ENCODE peak calls at places on chromosome 6, in six cellular contexts. J is IMR-90, P is trophoblast cell, O is H1, W is neuronal stem cell, T is H9. L is an unnamed sample.

GRCh38 chr6:79269877-79270276 is 35.4 kb upstream of the HMGN3 start:
- DNase-seq in J (peak), P (peak), O (no peak), W (no peak), T (no peak), L (peak)

GRCh38 chr6:150541587-150541986 is 58.1 kb upstream of the PLEKHG1 start:
- DNase-seq in J (no peak), P (no peak), O (no peak), W (no peak), T (no peak), L (no peak)

GRCh38 chr6:43733471-43734293 is 36.3 kb upstream of the VEGFA start:
- DNase-seq in J (no peak), P (no peak), O (no peak), W (no peak), T (peak), L (no peak)

GRCh38 chr6:11460837-11461661 is 76.5 kb upstream of the TMEM170B start:
- DNase-seq in J (no peak), P (no peak), O (no peak), W (no peak), T (no peak), L (no peak)

GRCh38 chr6:100304575-100304974 is 160.1 kb downstream of the SIM1 start:
- DNase-seq in J (no peak), P (no peak), O (no peak), W (no peak), T (no peak), L (no peak)

GRCh38 chr6:158928068-158928467 is 71.9 kb downstream of the RSPH3 start:
- DNase-seq in J (no peak), P (no peak), O (no peak), W (no peak), T (no peak), L (no peak)

GRCh38 chr6:113776998-113777397 is 80.1 kb upstream of the MARCKS start:
- DNase-seq in J (peak), P (peak), O (no peak), W (peak), T (peak), L (peak)

GRCh38 chr6:128600397-128600951 is 80.1 kb upstream of the PTPRK start:
- DNase-seq in J (peak), P (no peak), O (no peak), W (peak), T (no peak), L (peak)

GRCh38 chr6:16533721-16534136 is 227.5 kb downstream of the ATXN1 start:
- DNase-seq in J (peak), P (no peak), O (no peak), W (no peak), T (no peak), L (no peak)

GRCh38 chr6:95404777-95405176 is 172.6 kb upstream of the MANEA start:
- DNase-seq in J (no peak), P (no peak), O (no peak), W (no peak), T (no peak), L (no peak)

GRCh38 chr6:29737707-29738630 is 14.7 kb downstream of the HLA-F start:
- DNase-seq in J (peak), P (peak), O (peak), W (peak), T (peak), L (peak)

GRCh38 chr6:110814488-110815259 is 595 bp downstream of the CDK19 start:
- DNase-seq in J (peak), P (peak), O (peak), W (peak), T (peak), L (peak)

GRCh38 chr6:17826301-17826700 is 119.6 kb upstream of the NUP153 start:
- DNase-seq in J (no peak), P (no peak), O (no peak), W (no peak), T (no peak), L (no peak)

GRCh38 chr6:131015192-131015591 is 47.9 kb downstream of the EPB41L2 start:
- DNase-seq in J (no peak), P (no peak), O (no peak), W (no peak), T (no peak), L (peak)

GRCh38 chr6:98203170-98203806 is 631.1 kb upstream of the POU3F2 start:
- DNase-seq in J (peak), P (peak), O (no peak), W (peak), T (no peak), L (peak)

GRCh38 chr6:36679043-36679821 is 718 bp downstream of the CDKN1A start:
- DNase-seq in J (peak), P (peak), O (peak), W (peak), T (no peak), L (peak)

GRCh38 chr6:143299253-143300166 is 151.0 kb downstream of the ADAT2 start:
- DNase-seq in J (no peak), P (no peak), O (no peak), W (no peak), T (no peak), L (no peak)

GRCh38 chr6:31718294-31718693 is 3.1 kb downstream of the LY6G6D start:
- DNase-seq in J (no peak), P (peak), O (no peak), W (no peak), T (peak), L (no peak)

DNA sequence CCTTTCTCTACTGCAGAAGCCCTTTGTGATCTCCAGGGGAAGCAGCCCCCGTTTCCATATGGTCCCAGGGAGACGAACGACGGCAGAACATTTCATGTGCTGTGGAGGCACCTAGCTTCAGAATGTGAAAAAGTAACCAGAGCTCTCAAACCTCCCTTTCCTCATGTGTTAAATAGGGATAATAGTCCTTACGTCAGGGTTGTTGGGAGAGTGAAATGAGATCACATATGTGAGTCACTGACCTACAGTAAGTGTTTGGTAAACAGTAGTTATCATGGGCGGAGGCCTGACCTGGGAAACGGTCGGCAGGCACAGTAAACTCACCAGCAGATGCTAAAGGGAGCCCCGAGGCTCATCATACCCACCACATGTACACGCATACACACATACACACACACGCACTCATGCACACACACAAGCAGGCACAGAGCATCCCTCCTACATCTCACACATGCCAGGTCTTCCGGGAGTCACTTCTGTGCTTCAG is 89.7 kb downstream of the LY86 start:
- DNase-seq in J (peak), P (peak), O (no peak), W (no peak), T (no peak), L (peak)
- H3K27ac ChIP-seq in J (no peak), P (peak), O (no peak), W (no peak), T (no peak), L (no peak)

GRCh38 chr6:137277971-137278602 is 58.9 kb upstream of the IFNGR1 start:
- DNase-seq in J (peak), P (peak), O (no peak), W (peak), T (peak), L (peak)
- H2BK120ac ChIP-seq in J (no peak), P (no peak), O (no peak), W (no peak), T (no peak), L (no peak)

GRCh38 chr6:63598001-63598250 is 25.6 kb downstream of the LOC128125822 start:
- DNase-seq in J (no peak), P (no peak), O (no peak), W (no peak), T (peak), L (no peak)

GRCh38 chr6:63599243-63599642 is 27.0 kb downstream of the LOC128125822 start:
- DNase-seq in J (no peak), P (no peak), O (no peak), W (no peak), T (no peak), L (no peak)

GRCh38 chr6:63598251-63599036 is 26.2 kb downstream of the LOC128125822 start:
- DNase-seq in J (peak), P (peak), O (peak), W (peak), T (peak), L (peak)

DNA sequence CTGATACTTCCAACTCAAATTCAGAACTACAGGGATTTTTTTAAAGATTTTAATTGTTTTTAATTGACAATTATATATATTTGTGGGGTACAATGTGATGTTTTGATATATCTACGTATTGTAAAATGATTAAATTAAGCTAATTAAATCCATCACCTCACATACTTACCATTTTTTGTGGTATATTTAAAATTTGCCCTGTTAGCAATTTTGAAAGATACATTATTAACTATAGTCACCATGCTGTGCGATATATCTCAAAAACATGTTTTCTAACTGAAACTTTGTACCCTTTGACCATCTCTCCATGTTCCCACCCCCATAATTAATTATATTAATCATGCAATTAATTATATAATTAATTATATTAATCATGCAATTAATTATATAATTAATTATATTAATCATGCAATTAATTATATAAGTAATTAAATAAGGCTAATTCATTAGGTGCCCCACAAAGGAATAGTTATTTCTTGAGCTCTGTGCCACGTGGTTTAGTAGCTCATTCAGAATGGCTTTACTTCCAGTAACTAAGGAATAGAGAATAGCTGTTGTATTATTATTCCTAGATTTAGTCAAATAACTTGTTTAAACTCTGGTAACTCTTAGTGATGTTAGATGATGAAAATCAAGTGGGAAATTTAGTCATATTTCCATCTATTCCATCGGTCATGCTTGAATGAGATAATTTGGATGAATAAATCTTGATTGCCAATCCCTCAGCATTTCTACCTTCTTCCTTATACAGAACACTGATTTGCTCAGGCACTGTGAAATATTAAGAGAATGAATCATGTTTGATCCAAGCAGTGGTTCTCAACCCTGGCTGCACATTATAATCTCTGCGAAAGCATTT is 25.1 kb downstream of the LOC128125822 start:
- DNase-seq in J (no peak), P (no peak), O (no peak), W (no peak), T (no peak), L (no peak)
- H2AFZ ChIP-seq in J (peak), P (no peak), O (peak), W (peak), T (peak), L (no peak)

DNA sequence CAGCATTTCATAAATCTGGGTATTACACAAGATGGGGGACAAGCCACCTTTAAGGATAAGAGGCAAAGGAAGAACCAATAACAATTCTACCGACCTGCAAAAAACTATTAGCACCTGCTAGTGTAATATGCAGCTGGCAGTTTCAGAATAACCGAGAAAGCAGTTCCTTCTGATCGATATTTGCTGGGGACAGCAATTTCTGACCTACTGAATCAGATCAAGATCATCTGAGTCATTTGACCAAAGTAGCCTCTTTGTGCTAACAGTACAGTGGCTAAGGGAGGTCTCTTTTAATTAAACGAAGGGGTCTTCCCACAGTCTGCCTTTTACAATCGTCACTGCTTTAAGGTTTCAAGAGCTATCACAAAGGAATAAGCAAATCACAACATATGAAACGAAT is 318.9 kb downstream of the BTBD9 start:
- DNase-seq in J (no peak), P (no peak), O (no peak), W (no peak), T (no peak), L (no peak)
- H3K27ac ChIP-seq in J (no peak), P (no peak), O (no peak), W (no peak), T (no peak), L (no peak)

GRCh38 chr6:161271343-161272019 is 2.4 kb downstream of the AGPAT4 start:
- DNase-seq in J (no peak), P (no peak), O (no peak), W (no peak), T (no peak), L (peak)

GRCh38 chr6:161274488-161274858 is 612 bp upstream of the AGPAT4 start:
- DNase-seq in J (no peak), P (no peak), O (no peak), W (no peak), T (no peak), L (no peak)

GRCh38 chr6:161272600-161273355 is 1.1 kb downstream of the AGPAT4 start:
- DNase-seq in J (peak), P (peak), O (no peak), W (peak), T (peak), L (peak)

GRCh38 chr6:161273356-161273751 is 507 bp downstream of the AGPAT4 start:
- DNase-seq in J (peak), P (peak), O (no peak), W (peak), T (no peak), L (peak)

GRCh38 chr6:161273752-161274487 is at the start of gene AGPAT4:
- DNase-seq in J (peak), P (peak), O (peak), W (peak), T (peak), L (peak)
- H2BK120ac ChIP-seq in J (peak), P (no peak), O (peak), W (no peak), T (peak), L (no peak)

GRCh38 chr6:92962846-92963245 is 456.5 kb downstream of the EPHA7 start:
- DNase-seq in J (no peak), P (no peak), O (no peak), W (no peak), T (no peak), L (no peak)

GRCh38 chr6:92967352-92967751 is 452.0 kb downstream of the EPHA7 start:
- DNase-seq in J (no peak), P (no peak), O (no peak), W (no peak), T (no peak), L (no peak)
- H2AFZ ChIP-seq in J (no peak), P (no peak), O (peak), W (no peak), T (no peak), L (no peak)

GRCh38 chr6:26249709-26249958 is 115.4 kb upstream of the BTN3A2 start:
- DNase-seq in J (no peak), P (no peak), O (no peak), W (no peak), T (no peak), L (no peak)
- H3K27ac ChIP-seq in J (peak), P (peak), O (peak), W (peak), T (peak), L (peak)

DNA sequence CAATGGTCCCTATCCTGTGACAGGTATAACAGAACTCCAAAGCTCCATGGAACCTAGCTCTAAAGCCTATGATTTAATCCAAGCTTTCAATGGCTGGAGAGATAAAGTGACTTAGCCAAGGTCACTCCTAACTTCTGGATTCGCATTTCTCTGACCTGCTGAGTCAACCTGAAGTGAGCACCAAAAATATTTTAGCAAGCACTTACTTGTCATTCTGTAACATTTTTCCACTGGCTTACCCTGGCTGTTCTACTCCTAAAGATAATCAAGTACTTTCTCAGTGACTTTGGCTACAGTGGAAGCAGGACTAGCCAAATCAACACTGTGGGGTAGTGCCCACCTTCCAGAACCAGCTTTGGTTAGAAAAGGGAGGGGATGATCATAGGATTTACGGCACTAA is 188.3 kb downstream of the OGFRL1 start:
- DNase-seq in J (no peak), P (no peak), O (no peak), W (no peak), T (no peak), L (no peak)
- H2BK120ac ChIP-seq in J (peak), P (peak), O (no peak), W (no peak), T (no peak), L (no peak)

L was measured in mesenchymal stem cell.